ENCODE peak calls at places on chromosome 2, in seven cellular contexts. One of them, this sample, is unnamed.

GRCh38 chr2:168678153-168678853 is 124.1 kb upstream of the NOSTRIN start:
- DNase-seq in MV-4-11: no peak
- DNase-seq in stimulated activated naive CD8-positive, alpha-beta T cell treated with anti-CD3 and anti-CD28 coated beads, Interleukin-15, Interleukin-2, amounts not matched to agents 100 U/mL and 50 U/mL, for 24 hours: no peak
- DNase-seq in Daoy: no peak
- DNase-seq in mesenteric fat pad: no peak
- DNase-seq in foreskin fibroblast: peak
- DNase-seq in hepatocyte: no peak
- DNase-seq in this sample: no peak

GRCh38 chr2:26088038-26088643 is 54.3 kb downstream of the RAB10 start:
- DNase-seq in MV-4-11: peak
- DNase-seq in foreskin fibroblast: peak
- DNase-seq in Daoy: peak
- DNase-seq in mesenteric fat pad: no peak
- DNase-seq in hepatocyte: peak
- DNase-seq in stimulated activated naive CD8-positive, alpha-beta T cell treated with anti-CD3 and anti-CD28 coated beads, Interleukin-15, Interleukin-2, amounts not matched to agents 100 U/mL and 50 U/mL, for 24 hours: no peak
- DNase-seq in this sample: no peak

GRCh38 chr2:42142476-42143184 is 26.5 kb upstream of the EML4 start:
- DNase-seq in Daoy: no peak
- DNase-seq in MV-4-11: no peak
- DNase-seq in hepatocyte: peak
- DNase-seq in mesenteric fat pad: no peak
- DNase-seq in foreskin fibroblast: no peak
- DNase-seq in stimulated activated naive CD8-positive, alpha-beta T cell treated with anti-CD3 and anti-CD28 coated beads, Interleukin-15, Interleukin-2, amounts not matched to agents 100 U/mL and 50 U/mL, for 24 hours: no peak
- DNase-seq in this sample: no peak

GRCh38 chr2:41992056-41992699 is 55.6 kb upstream of the PKDCC start:
- DNase-seq in MV-4-11: no peak
- DNase-seq in stimulated activated naive CD8-positive, alpha-beta T cell treated with anti-CD3 and anti-CD28 coated beads, Interleukin-15, Interleukin-2, amounts not matched to agents 100 U/mL and 50 U/mL, for 24 hours: no peak
- DNase-seq in mesenteric fat pad: peak
- DNase-seq in hepatocyte: no peak
- DNase-seq in Daoy: no peak
- DNase-seq in foreskin fibroblast: no peak
- DNase-seq in this sample: no peak

GRCh38 chr2:98308532-98308931 is 37.7 kb upstream of the CNGA3 start:
- DNase-seq in foreskin fibroblast: peak
- DNase-seq in stimulated activated naive CD8-positive, alpha-beta T cell treated with anti-CD3 and anti-CD28 coated beads, Interleukin-15, Interleukin-2, amounts not matched to agents 100 U/mL and 50 U/mL, for 24 hours: no peak
- DNase-seq in hepatocyte: no peak
- DNase-seq in mesenteric fat pad: no peak
- DNase-seq in MV-4-11: no peak
- DNase-seq in Daoy: no peak
- DNase-seq in this sample: no peak

GRCh38 chr2:36453652-36454051 is 98.1 kb downstream of the CRIM1 start:
- DNase-seq in hepatocyte: no peak
- DNase-seq in MV-4-11: no peak
- DNase-seq in mesenteric fat pad: no peak
- DNase-seq in foreskin fibroblast: peak
- DNase-seq in Daoy: no peak
- DNase-seq in stimulated activated naive CD8-positive, alpha-beta T cell treated with anti-CD3 and anti-CD28 coated beads, Interleukin-15, Interleukin-2, amounts not matched to agents 100 U/mL and 50 U/mL, for 24 hours: no peak
- DNase-seq in this sample: no peak

GRCh38 chr2:208315081-208315788 is 49.2 kb downstream of the PIKFYVE start:
- DNase-seq in stimulated activated naive CD8-positive, alpha-beta T cell treated with anti-CD3 and anti-CD28 coated beads, Interleukin-15, Interleukin-2, amounts not matched to agents 100 U/mL and 50 U/mL, for 24 hours: peak
- DNase-seq in Daoy: no peak
- DNase-seq in MV-4-11: peak
- DNase-seq in hepatocyte: no peak
- DNase-seq in mesenteric fat pad: no peak
- DNase-seq in foreskin fibroblast: peak
- DNase-seq in this sample: no peak

GRCh38 chr2:239532859-239533258 is 132.0 kb upstream of the HDAC4 start:
- DNase-seq in stimulated activated naive CD8-positive, alpha-beta T cell treated with anti-CD3 and anti-CD28 coated beads, Interleukin-15, Interleukin-2, amounts not matched to agents 100 U/mL and 50 U/mL, for 24 hours: no peak
- DNase-seq in MV-4-11: no peak
- DNase-seq in hepatocyte: peak
- DNase-seq in mesenteric fat pad: no peak
- DNase-seq in foreskin fibroblast: no peak
- DNase-seq in Daoy: no peak
- DNase-seq in this sample: no peak

GRCh38 chr2:84959045-84959493 is 11.9 kb upstream of the KCMF1 start:
- DNase-seq in hepatocyte: peak
- DNase-seq in foreskin fibroblast: peak
- DNase-seq in Daoy: peak
- DNase-seq in MV-4-11: peak
- DNase-seq in stimulated activated naive CD8-positive, alpha-beta T cell treated with anti-CD3 and anti-CD28 coated beads, Interleukin-15, Interleukin-2, amounts not matched to agents 100 U/mL and 50 U/mL, for 24 hours: no peak
- DNase-seq in mesenteric fat pad: no peak
- DNase-seq in this sample: no peak

GRCh38 chr2:40463112-40463511 is 11.2 kb upstream of the SLC8A1 start:
- DNase-seq in Daoy: no peak
- DNase-seq in hepatocyte: no peak
- DNase-seq in stimulated activated naive CD8-positive, alpha-beta T cell treated with anti-CD3 and anti-CD28 coated beads, Interleukin-15, Interleukin-2, amounts not matched to agents 100 U/mL and 50 U/mL, for 24 hours: no peak
- DNase-seq in MV-4-11: peak
- DNase-seq in mesenteric fat pad: no peak
- DNase-seq in foreskin fibroblast: no peak
- DNase-seq in this sample: no peak

GRCh38 chr2:147330925-147331324 is 513.9 kb upstream of the ACVR2A start:
- DNase-seq in MV-4-11: no peak
- DNase-seq in mesenteric fat pad: no peak
- DNase-seq in Daoy: no peak
- DNase-seq in foreskin fibroblast: no peak
- DNase-seq in stimulated activated naive CD8-positive, alpha-beta T cell treated with anti-CD3 and anti-CD28 coated beads, Interleukin-15, Interleukin-2, amounts not matched to agents 100 U/mL and 50 U/mL, for 24 hours: no peak
- DNase-seq in hepatocyte: no peak
- DNase-seq in this sample: no peak

GRCh38 chr2:115183144-115183543 is 740.7 kb downstream of the DPP10 start:
- DNase-seq in hepatocyte: no peak
- DNase-seq in mesenteric fat pad: no peak
- DNase-seq in MV-4-11: no peak
- DNase-seq in stimulated activated naive CD8-positive, alpha-beta T cell treated with anti-CD3 and anti-CD28 coated beads, Interleukin-15, Interleukin-2, amounts not matched to agents 100 U/mL and 50 U/mL, for 24 hours: no peak
- DNase-seq in Daoy: no peak
- DNase-seq in foreskin fibroblast: no peak
- DNase-seq in this sample: no peak

GRCh38 chr2:100957971-100958653 is 44.0 kb upstream of the RPL31 start:
- DNase-seq in mesenteric fat pad: no peak
- DNase-seq in Daoy: peak
- DNase-seq in MV-4-11: no peak
- DNase-seq in hepatocyte: peak
- DNase-seq in foreskin fibroblast: peak
- DNase-seq in stimulated activated naive CD8-positive, alpha-beta T cell treated with anti-CD3 and anti-CD28 coated beads, Interleukin-15, Interleukin-2, amounts not matched to agents 100 U/mL and 50 U/mL, for 24 hours: no peak
- DNase-seq in this sample: no peak

GRCh38 chr2:191246820-191247380 is 1.7 kb downstream of the MYO1B start:
- DNase-seq in hepatocyte: no peak
- DNase-seq in mesenteric fat pad: no peak
- DNase-seq in MV-4-11: no peak
- DNase-seq in stimulated activated naive CD8-positive, alpha-beta T cell treated with anti-CD3 and anti-CD28 coated beads, Interleukin-15, Interleukin-2, amounts not matched to agents 100 U/mL and 50 U/mL, for 24 hours: no peak
- DNase-seq in Daoy: no peak
- DNase-seq in foreskin fibroblast: peak
- DNase-seq in this sample: no peak

GRCh38 chr2:20378891-20379519 is 28.4 kb upstream of the PUM2 start:
- DNase-seq in mesenteric fat pad: peak
- DNase-seq in foreskin fibroblast: peak
- DNase-seq in hepatocyte: peak
- DNase-seq in Daoy: peak
- DNase-seq in MV-4-11: peak
- DNase-seq in stimulated activated naive CD8-positive, alpha-beta T cell treated with anti-CD3 and anti-CD28 coated beads, Interleukin-15, Interleukin-2, amounts not matched to agents 100 U/mL and 50 U/mL, for 24 hours: no peak
- DNase-seq in this sample: no peak

GRCh38 chr2:231028890-231029289 is 8.4 kb upstream of the C2orf72 start:
- DNase-seq in hepatocyte: no peak
- DNase-seq in stimulated activated naive CD8-positive, alpha-beta T cell treated with anti-CD3 and anti-CD28 coated beads, Interleukin-15, Interleukin-2, amounts not matched to agents 100 U/mL and 50 U/mL, for 24 hours: no peak
- DNase-seq in mesenteric fat pad: no peak
- DNase-seq in Daoy: no peak
- DNase-seq in MV-4-11: peak
- DNase-seq in foreskin fibroblast: no peak
- DNase-seq in this sample: no peak

GRCh38 chr2:3460831-3461544 is 58.3 kb downstream of the ADI1 start:
- DNase-seq in Daoy: no peak
- DNase-seq in mesenteric fat pad: peak
- DNase-seq in hepatocyte: no peak
- DNase-seq in foreskin fibroblast: no peak
- DNase-seq in MV-4-11: no peak
- DNase-seq in stimulated activated naive CD8-positive, alpha-beta T cell treated with anti-CD3 and anti-CD28 coated beads, Interleukin-15, Interleukin-2, amounts not matched to agents 100 U/mL and 50 U/mL, for 24 hours: no peak
- DNase-seq in this sample: no peak

GRCh38 chr2:222169346-222169745 is 129.5 kb downstream of the PAX3 start:
- DNase-seq in mesenteric fat pad: no peak
- DNase-seq in MV-4-11: no peak
- DNase-seq in Daoy: peak
- DNase-seq in hepatocyte: no peak
- DNase-seq in foreskin fibroblast: no peak
- DNase-seq in stimulated activated naive CD8-positive, alpha-beta T cell treated with anti-CD3 and anti-CD28 coated beads, Interleukin-15, Interleukin-2, amounts not matched to agents 100 U/mL and 50 U/mL, for 24 hours: no peak
- DNase-seq in this sample: no peak

GRCh38 chr2:121285077-121285449 is at the start of gene TFCP2L1:
- DNase-seq in stimulated activated naive CD8-positive, alpha-beta T cell treated with anti-CD3 and anti-CD28 coated beads, Interleukin-15, Interleukin-2, amounts not matched to agents 100 U/mL and 50 U/mL, for 24 hours: peak
- DNase-seq in MV-4-11: no peak
- DNase-seq in Daoy: peak
- DNase-seq in mesenteric fat pad: no peak
- DNase-seq in foreskin fibroblast: peak
- DNase-seq in hepatocyte: peak
- DNase-seq in this sample: no peak

GRCh38 chr2:168454737-168455691 is 1.1 kb upstream of the CERS6 start:
- DNase-seq in MV-4-11: peak
- DNase-seq in Daoy: no peak
- DNase-seq in mesenteric fat pad: no peak
- DNase-seq in foreskin fibroblast: no peak
- DNase-seq in stimulated activated naive CD8-positive, alpha-beta T cell treated with anti-CD3 and anti-CD28 coated beads, Interleukin-15, Interleukin-2, amounts not matched to agents 100 U/mL and 50 U/mL, for 24 hours: no peak
- DNase-seq in hepatocyte: no peak
- DNase-seq in this sample: no peak